ENCODE peak calls at places on chromosomes 12 and 14, in seven cellular contexts. J, D, Z, K, M, F and P are unnamed samples.
A peak's percentile ranks its signal among the peaks of the same experiment; 100 is the strongest.

GRCh38 chr14:50946234-50946935 is 2.1 kb upstream of the PYGL start:
- DNase-seq in Z (no peak), M (no peak), K (no peak), D (no peak), F (no peak), J (no peak), P (no peak)

GRCh38 chr14:61561144-61561543 is 134.2 kb upstream of the HIF1A start:
- DNase-seq in J (no peak), D (no peak), F (no peak), M (peak; percentile 71), K (no peak), Z (no peak), P (no peak)

GRCh38 chr12:114636723-114637480 is 47.1 kb downstream of the TBX3 start:
- DNase-seq in Z (no peak), J (peak; percentile 19), M (peak; percentile 26), K (peak; percentile 19), F (no peak), D (no peak), P (peak; percentile 22)

GRCh38 chr12:5171701-5172100 is 128.0 kb downstream of the KCNA5 start:
- DNase-seq in J (peak; percentile 57), F (peak; percentile 23), M (peak; percentile 48), Z (no peak), D (peak; percentile 47), K (no peak), P (peak; percentile 45)

GRCh38 chr12:76586764-76587395 is 27.3 kb upstream of the OSBPL8 start:
- DNase-seq in F (peak; percentile 27), D (peak; percentile 18), J (peak; percentile 66), M (peak; percentile 76), K (no peak), Z (peak; percentile 20), P (peak; percentile 13)

GRCh38 chr14:20657216-20658211 is 16.0 kb upstream of the OR6S1 start:
- DNase-seq in Z (no peak), J (no peak), M (peak; percentile 71), F (peak; percentile 96), D (no peak), K (no peak), P (no peak)

GRCh38 chr12:7439579-7440505 is 4.1 kb downstream of the CD163L1 start:
- DNase-seq in K (peak; percentile 83), D (peak; percentile 11), Z (no peak), M (peak; percentile 61), F (no peak), J (peak; percentile 69), P (peak; percentile 63)

GRCh38 chr14:44490966-44491365 is 16.1 kb downstream of the FSCB start:
- DNase-seq in Z (no peak), M (no peak), J (no peak), F (no peak), D (no peak), K (no peak), P (no peak)

GRCh38 chr14:91964724-91965123 is 17.2 kb upstream of the FBLN5 start:
- DNase-seq in K (no peak), Z (no peak), M (no peak), J (no peak), D (no peak), F (no peak), P (no peak)

GRCh38 chr14:75417674-75418073 is 10.1 kb upstream of the JDP2 start:
- DNase-seq in Z (no peak), M (no peak), J (no peak), K (no peak), F (no peak), D (no peak), P (no peak)

GRCh38 chr12:66438601-66439000 is 136.3 kb downstream of the HELB start:
- DNase-seq in J (peak; percentile 42), F (no peak), Z (no peak), M (peak; percentile 13), D (no peak), K (no peak), P (no peak)

GRCh38 chr14:95033851-95034622 is 123.3 kb downstream of the DICER1 start:
- DNase-seq in Z (no peak), M (no peak), D (no peak), F (no peak), K (no peak), J (no peak), P (no peak)

GRCh38 chr12:66688836-66689439 is 10.1 kb upstream of the GRIP1 start:
- DNase-seq in K (peak; percentile 65), M (peak; percentile 27), F (peak; percentile 52), Z (peak; percentile 39), J (peak; percentile 13), D (no peak), P (peak; percentile 35)

GRCh38 chr12:64976131-64976530 is 145.0 kb downstream of the WIF1 start:
- DNase-seq in Z (no peak), F (no peak), D (no peak), J (peak; percentile 23), K (no peak), M (no peak), P (no peak)
- TF ChIP-seq CTCF in Z (no peak), F (no peak), D (no peak), J (no peak), K (no peak), M (no peak), P (no peak)

DNA sequence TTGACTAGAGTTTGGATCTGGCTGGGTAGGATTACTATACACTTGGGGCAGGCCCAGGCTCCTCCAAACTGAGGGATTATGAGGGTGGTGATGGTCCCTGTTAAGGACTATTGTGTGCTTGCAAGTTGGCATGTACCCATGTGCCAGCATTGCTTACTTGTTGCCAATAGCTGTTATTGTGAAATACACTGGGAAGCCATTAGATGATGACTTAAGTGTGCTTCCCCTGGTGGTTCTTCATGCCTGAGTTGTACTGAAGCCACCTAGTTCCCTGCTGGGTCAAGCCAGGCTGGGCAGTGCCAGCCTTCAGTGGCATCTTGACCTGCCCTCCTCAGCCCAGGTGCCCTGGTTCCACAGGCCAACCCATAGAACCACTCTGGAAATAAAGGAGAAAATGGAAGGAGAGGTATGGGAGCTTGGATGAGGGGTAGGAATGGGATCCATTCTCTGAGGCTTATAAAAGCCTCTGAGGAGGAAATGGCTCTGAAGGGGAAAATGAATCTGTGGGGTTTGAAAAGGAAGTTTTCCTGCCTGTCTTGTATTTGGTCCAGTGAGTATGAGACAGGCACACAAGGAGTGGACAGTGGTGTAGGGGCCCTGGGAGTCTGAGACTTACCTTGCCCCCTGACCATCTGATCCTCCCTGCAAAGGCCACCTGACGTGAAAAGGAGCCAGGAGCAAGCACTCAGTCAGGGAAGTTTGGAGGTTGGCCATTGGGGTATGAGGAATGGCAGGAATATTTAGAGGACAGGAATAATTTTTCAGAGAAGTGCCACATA is 724 bp downstream of the LTB4R start:
- DNase-seq in Z (no peak), M (peak; percentile 48), D (no peak), K (no peak), F (no peak), J (no peak), P (no peak)
- TF ChIP-seq CTCF in Z (no peak), M (no peak), D (peak; percentile 1), K (no peak), F (no peak), J (no peak), P (no peak)

GRCh38 chr12:109345428-109345827 is 2.3 kb upstream of the MYO1H start:
- DNase-seq in M (no peak), J (no peak), K (no peak), Z (no peak), F (no peak), D (no peak), P (no peak)

GRCh38 chr12:109347579-109347978 is at the start of gene MYO1H:
- DNase-seq in K (no peak), M (no peak), F (no peak), D (no peak), Z (no peak), J (no peak), P (no peak)

GRCh38 chr12:109346920-109347319 is 780 bp upstream of the MYO1H start:
- DNase-seq in Z (no peak), J (no peak), K (no peak), M (no peak), F (no peak), D (no peak), P (no peak)
- TF ChIP-seq CTCF in Z (peak; percentile 9), J (no peak), K (no peak), M (no peak), F (no peak), D (no peak), P (no peak)

GRCh38 chr14:99612065-99612736 is 8.2 kb upstream of the CCDC85C start:
- DNase-seq in M (no peak), Z (no peak), D (no peak), J (no peak), F (no peak), K (no peak), P (no peak)

GRCh38 chr14:99606359-99606758 is 2.4 kb upstream of the CCDC85C start:
- DNase-seq in D (no peak), F (no peak), K (no peak), J (no peak), M (no peak), Z (no peak), P (no peak)

GRCh38 chr14:99611639-99612038 is 7.6 kb upstream of the CCDC85C start:
- DNase-seq in Z (no peak), K (no peak), M (no peak), D (no peak), F (no peak), J (no peak), P (no peak)

GRCh38 chr14:99608591-99608990 is 4.6 kb upstream of the CCDC85C start:
- DNase-seq in Z (no peak), J (no peak), D (no peak), M (no peak), K (no peak), F (no peak), P (no peak)

DNA sequence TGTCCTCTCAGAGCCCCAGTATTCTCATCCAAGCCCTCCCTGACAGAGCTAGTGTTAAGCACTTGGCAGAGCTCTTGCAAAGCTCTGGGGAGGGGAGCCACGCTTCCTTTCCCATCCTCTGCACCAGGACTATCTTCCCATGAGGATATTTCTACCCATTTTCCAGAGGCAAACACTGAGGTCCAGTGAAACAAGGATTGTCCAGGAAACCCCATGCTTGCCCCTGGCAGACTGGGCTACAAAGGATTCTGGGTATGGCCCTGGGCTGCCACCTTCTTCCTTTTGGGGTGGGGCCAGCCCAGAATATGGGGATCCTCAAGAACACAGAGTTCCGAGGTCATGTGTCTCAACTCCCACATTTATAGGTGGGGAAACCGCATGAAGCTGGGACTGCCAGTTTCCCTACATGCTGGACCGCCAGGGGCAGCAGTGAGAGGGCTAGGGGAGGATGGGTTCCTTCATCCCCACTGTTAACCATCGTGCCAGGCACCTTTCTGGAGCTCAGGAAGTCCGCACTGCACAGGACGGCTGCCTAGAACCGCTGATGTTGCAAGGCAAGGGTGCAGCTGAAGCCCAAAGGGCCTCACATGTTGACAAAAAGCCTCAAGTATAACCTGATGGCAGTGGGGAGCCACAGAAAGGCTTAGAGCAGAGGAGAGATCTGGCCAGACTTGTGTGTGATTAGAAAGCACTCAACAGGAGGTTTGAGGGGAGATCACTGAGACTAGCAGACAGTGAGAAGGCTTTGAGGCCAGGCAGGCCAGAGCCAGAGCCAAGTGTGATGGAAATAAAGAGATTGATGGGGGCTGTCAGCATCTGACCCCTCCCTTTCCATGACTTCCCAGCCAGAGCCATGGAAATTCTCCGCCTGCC is 5.5 kb upstream of the CCDC85C start:
- DNase-seq in Z (no peak), M (no peak), D (no peak), F (no peak), K (no peak), J (no peak), P (no peak)
- TF ChIP-seq CTCF in Z (peak; percentile 21), M (no peak), D (peak; percentile 67), F (no peak), K (no peak), J (no peak), P (no peak)